ENCODE peak calls at places on chromosome 7, in nine cellular contexts. X is neural progenitor cell, F is WERI-Rb-1, O is aorta, B is A549, P is GM23248, T is tibial artery, Q is cardiac muscle cell, D is sigmoid colon. V is an unnamed sample.

GRCh38 chr7:131231381-131232220 is 96.1 kb upstream of the MKLN1 start:
- DNase-seq in F (no peak), D (peak), X (no peak), T (peak), O (peak), B (peak), Q (peak), P (peak), V (peak)

GRCh38 chr7:130566168-130566897 is 74.4 kb downstream of the MEST start:
- DNase-seq in X (no peak), F (no peak), Q (peak), T (peak), P (no peak), B (no peak), D (no peak), O (no peak), V (peak)

GRCh38 chr7:91582799-91583230 is 297.7 kb downstream of the MTERF1 start:
- DNase-seq in D (no peak), O (no peak), B (no peak), F (no peak), X (no peak), P (no peak), Q (no peak), T (no peak), V (no peak)

GRCh38 chr7:496528-497295 is 22.9 kb downstream of the PDGFA start:
- DNase-seq in B (no peak), P (no peak), T (no peak), F (peak), D (peak), X (no peak), O (peak), Q (no peak), V (no peak)

GRCh38 chr7:145105561-145105960 is 269.7 kb upstream of the TPK1 start:
- DNase-seq in O (no peak), D (no peak), X (no peak), Q (no peak), P (no peak), F (no peak), T (no peak), B (no peak), V (no peak)

GRCh38 chr7:99375070-99375807 is 709 bp downstream of the ARPC1B start:
- DNase-seq in T (peak), O (peak), P (peak), F (peak), Q (peak), D (peak), B (peak), X (peak), V (peak)

GRCh38 chr7:148662646-148663045 is 36.1 kb upstream of the CUL1 start:
- DNase-seq in P (no peak), B (no peak), X (no peak), O (no peak), T (no peak), D (no peak), Q (peak), F (no peak), V (no peak)

GRCh38 chr7:69911337-69911736 is 313.1 kb downstream of the AUTS2 start:
- DNase-seq in X (no peak), O (no peak), T (no peak), P (no peak), D (no peak), F (no peak), B (no peak), Q (no peak), V (no peak)

DNA sequence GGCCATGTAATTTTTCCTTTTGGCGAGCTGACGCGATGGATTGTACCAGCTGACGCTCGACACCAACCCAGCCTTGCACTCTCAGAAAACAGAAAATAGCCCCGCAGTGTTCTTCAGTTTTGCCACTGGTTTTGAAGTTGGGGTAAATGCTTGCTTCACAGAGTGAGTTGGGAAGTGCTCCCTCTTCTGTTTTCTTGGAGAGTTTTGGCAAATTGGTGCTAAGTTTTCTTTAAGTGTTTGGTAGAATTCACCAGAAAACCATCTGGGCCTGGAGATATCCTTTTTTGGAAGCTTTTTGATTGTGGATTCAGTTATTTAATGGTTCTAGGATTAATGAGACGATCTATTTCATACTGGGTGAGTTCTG is 252.8 kb downstream of the ELFN1 start:
- DNase-seq in B (no peak), T (no peak), P (peak), F (no peak), D (no peak), X (no peak), O (no peak), Q (no peak), V (no peak)
- H3K4me3 ChIP-seq in B (no peak), T (no peak), P (no peak), F (no peak), D (no peak), X (no peak), O (no peak), Q (no peak), V (no peak)

DNA sequence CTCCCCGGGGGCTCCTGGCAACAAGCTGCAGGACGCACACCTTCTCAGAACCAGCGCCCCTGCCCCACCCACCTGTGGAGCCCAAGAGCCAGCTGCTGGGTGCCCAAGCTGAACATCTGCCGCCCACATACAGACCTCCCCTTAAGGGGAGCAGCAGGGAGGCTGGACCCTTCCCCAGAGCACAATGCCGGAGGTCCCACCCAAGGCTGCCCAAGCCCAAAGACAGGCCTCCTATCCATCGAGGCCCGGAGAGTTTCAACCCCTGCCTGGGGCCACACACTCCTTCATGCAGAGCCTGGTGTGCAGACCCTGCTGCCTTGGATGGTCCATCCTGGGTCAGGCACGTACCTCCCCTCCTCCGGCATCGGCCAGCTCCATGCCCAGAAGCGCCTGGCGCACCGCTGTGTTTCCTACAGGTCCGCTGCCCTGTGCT is 48.7 kb downstream of the VIPR2 start:
- DNase-seq in F (no peak), P (no peak), T (no peak), X (no peak), B (no peak), Q (no peak), O (peak), D (peak), V (peak)
- H3K27ac ChIP-seq in F (no peak), P (no peak), T (peak), X (no peak), B (no peak), Q (no peak), O (peak), D (no peak), V (no peak)

GRCh38 chr7:103989785-103990775 is 622 bp upstream of the RELN start:
- DNase-seq in F (peak), P (peak), Q (peak), O (no peak), B (no peak), X (peak), D (no peak), T (no peak), V (no peak)
- H3K4me3 ChIP-seq in F (peak), P (peak), Q (peak), O (peak), B (peak), X (peak), D (peak), T (peak), V (peak)

DNA sequence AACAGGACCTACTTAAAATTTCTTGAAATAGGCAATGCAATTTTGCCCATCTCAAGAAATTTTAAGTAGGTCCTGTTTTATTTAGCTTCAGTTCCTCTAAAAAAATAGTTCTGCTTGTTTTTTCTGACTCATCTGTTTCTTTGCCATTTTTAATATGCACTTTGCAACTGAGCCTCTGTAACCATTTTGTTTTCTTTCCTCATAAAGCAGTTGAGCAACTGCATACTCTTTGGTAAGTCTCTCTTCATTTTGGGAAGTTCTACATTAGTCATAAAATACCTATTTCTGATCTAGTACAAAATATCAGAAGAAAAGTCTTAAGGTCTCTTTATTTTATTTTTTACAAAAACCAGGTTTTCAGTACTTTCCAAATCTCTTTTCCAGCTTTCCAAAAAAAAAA is 18.0 kb downstream of the TAS2R40 start:
- DNase-seq in Q (peak), X (no peak), F (no peak), D (no peak), O (no peak), P (peak), T (no peak), B (no peak), V (no peak)
- H3K27ac ChIP-seq in Q (no peak), X (no peak), F (no peak), D (no peak), O (no peak), P (peak), T (no peak), B (no peak), V (peak)

GRCh38 chr7:134316539-134317344 is at the start of gene SLC35B4:
- DNase-seq in D (peak), O (peak), F (peak), P (peak), Q (peak), B (peak), X (peak), T (peak), V (peak)

GRCh38 chr7:134318443-134318842 is 1.7 kb upstream of the SLC35B4 start:
- DNase-seq in D (no peak), Q (no peak), T (no peak), O (no peak), P (peak), B (no peak), F (no peak), X (no peak), V (no peak)

GRCh38 chr7:134320201-134320600 is 3.5 kb upstream of the SLC35B4 start:
- DNase-seq in O (no peak), F (no peak), T (no peak), B (no peak), D (no peak), Q (no peak), P (peak), X (no peak), V (no peak)

GRCh38 chr7:134315679-134316538 is 821 bp downstream of the SLC35B4 start:
- DNase-seq in B (peak), O (no peak), D (no peak), Q (peak), X (no peak), P (peak), F (no peak), T (no peak), V (no peak)

DNA sequence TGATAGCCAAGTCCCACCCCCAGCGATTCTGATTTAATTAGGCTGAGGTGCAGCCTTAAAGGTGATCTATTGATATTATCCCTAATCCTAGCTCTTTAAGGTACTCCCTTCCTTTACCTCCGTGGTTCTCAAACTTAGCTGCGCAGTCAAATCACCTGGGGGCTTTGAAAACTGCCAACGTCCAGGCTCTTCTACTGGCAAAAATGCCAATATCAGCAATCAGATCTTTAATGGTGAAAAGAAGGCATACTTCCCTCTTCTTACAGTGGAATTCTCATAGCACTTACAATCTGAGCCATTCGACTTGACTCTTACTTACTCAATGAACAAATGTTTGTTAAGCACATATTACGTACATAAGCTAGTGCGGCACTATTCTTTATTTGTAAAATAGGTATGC is 704 bp upstream of the SLC35B4 start:
- DNase-seq in Q (no peak), O (no peak), X (no peak), B (no peak), D (no peak), P (no peak), T (no peak), F (no peak), V (no peak)
- H3K4me3 ChIP-seq in Q (no peak), O (no peak), X (peak), B (peak), D (peak), P (peak), T (peak), F (peak), V (peak)

GRCh38 chr7:1704326-1705241 is 34.5 kb downstream of the ELFN1 start:
- DNase-seq in O (peak), Q (no peak), P (no peak), T (no peak), D (peak), B (no peak), X (no peak), F (peak), V (peak)
- H3K27ac ChIP-seq in O (no peak), Q (no peak), P (no peak), T (no peak), D (no peak), B (no peak), X (no peak), F (no peak), V (no peak)

GRCh38 chr7:22454446-22454845 is 45.5 kb downstream of the STEAP1B start:
- DNase-seq in F (no peak), X (no peak), P (no peak), D (no peak), Q (no peak), T (no peak), O (no peak), B (no peak), V (no peak)

GRCh38 chr7:22457471-22457870 is 42.5 kb downstream of the STEAP1B start:
- DNase-seq in B (no peak), O (no peak), D (no peak), P (no peak), Q (no peak), T (no peak), X (no peak), F (no peak), V (no peak)

GRCh38 chr7:22453159-22453558 is 46.8 kb downstream of the STEAP1B start:
- DNase-seq in D (no peak), P (no peak), O (no peak), B (no peak), Q (no peak), T (no peak), X (no peak), F (no peak), V (no peak)

GRCh38 chr7:22447759-22448158 is 52.2 kb downstream of the STEAP1B start:
- DNase-seq in D (no peak), Q (no peak), F (no peak), T (no peak), O (no peak), X (no peak), B (no peak), P (no peak), V (no peak)

GRCh38 chr7:22452142-22452763 is 47.7 kb downstream of the STEAP1B start:
- DNase-seq in X (peak), O (no peak), T (no peak), B (peak), Q (peak), F (peak), P (peak), D (no peak), V (peak)
- H3K4me3 ChIP-seq in X (peak), O (no peak), T (peak), B (peak), Q (no peak), F (peak), P (peak), D (no peak), V (no peak)

DNA sequence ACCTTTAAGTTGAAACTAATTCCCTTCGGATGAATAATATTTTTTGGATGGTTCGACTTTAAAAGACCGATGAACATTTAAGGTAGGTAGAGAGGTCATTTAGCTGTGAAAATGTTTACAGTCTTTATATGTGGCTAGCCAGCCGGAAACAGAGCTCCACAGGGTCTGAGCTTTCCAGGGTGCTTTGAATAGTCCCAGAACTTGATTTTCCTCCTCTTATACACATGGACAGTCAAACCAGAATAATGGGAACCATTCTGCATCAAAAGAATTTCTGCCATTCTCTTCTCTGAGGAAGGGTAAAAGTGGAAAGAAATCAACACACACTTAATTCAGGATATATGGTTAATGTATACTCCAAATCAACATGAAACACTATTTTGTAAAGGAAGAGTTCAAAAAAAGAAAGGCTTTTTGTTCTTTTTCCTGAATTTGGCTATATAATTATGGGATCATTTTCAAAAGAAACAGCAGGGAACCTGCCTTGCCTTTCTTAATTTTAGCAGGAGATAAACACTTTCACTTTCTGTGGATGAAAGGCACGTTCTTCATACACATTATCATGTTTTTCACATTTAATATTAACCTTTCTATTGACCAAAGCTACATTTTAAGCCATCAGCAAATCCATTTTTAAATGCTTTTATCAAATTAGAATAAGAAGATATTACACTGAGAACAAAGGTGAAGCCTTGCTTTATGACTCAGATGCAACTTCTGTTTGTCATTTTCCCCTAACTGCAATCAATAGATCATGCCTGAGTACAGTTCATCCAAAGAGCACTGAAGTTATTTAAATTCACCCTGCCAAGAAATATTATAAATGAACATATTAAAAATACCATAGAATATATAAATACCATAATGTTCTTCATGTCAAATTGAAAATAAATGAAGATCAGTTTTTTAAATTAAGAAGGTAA is 307.3 kb downstream of the THSD7A start:
- DNase-seq in O (no peak), Q (no peak), F (no peak), X (no peak), D (no peak), B (no peak), T (no peak), P (no peak), V (no peak)
- H3K27ac ChIP-seq in O (no peak), Q (no peak), F (no peak), X (no peak), D (no peak), B (no peak), T (no peak), P (no peak), V (no peak)

V was measured in left lung.